ENCODE peak calls at places on chromosomes 11 and 22, in four cellular contexts. One of them, this sample, is unnamed.
A peak's percentile ranks its signal among the peaks of the same experiment; 100 is the strongest.

GRCh38 chr11:65116370-65117205 is 913 bp downstream of the ZNHIT2 start:
- DNase-seq in activated effector memory CD4-positive, alpha-beta T cell treated with Interleukin-2 at 50 U/mL for 16 hours: peak; percentile 54
- DNase-seq in natural killer cell: no peak
- DNase-seq in iris pigment epithelial cell: peak; percentile 81
- DNase-seq in this sample: no peak

GRCh38 chr11:3088806-3089205 is 31.6 kb upstream of the CARS1 start:
- DNase-seq in activated effector memory CD4-positive, alpha-beta T cell treated with Interleukin-2 at 50 U/mL for 16 hours: no peak
- DNase-seq in natural killer cell: no peak
- DNase-seq in iris pigment epithelial cell: no peak
- DNase-seq in this sample: no peak

GRCh38 chr22:28181332-28181731 is 262.3 kb upstream of the PITPNB start:
- DNase-seq in activated effector memory CD4-positive, alpha-beta T cell treated with Interleukin-2 at 50 U/mL for 16 hours: no peak
- DNase-seq in natural killer cell: no peak
- DNase-seq in iris pigment epithelial cell: peak; percentile 59
- DNase-seq in this sample: no peak

GRCh38 chr11:38323961-38324761 is 1726.1 kb upstream of the RAG2 start:
- DNase-seq in activated effector memory CD4-positive, alpha-beta T cell treated with Interleukin-2 at 50 U/mL for 16 hours: no peak
- DNase-seq in natural killer cell: no peak
- DNase-seq in iris pigment epithelial cell: no peak
- DNase-seq in this sample: no peak

GRCh38 chr22:47676685-47677084 is 914.2 kb downstream of the TBC1D22A start:
- DNase-seq in activated effector memory CD4-positive, alpha-beta T cell treated with Interleukin-2 at 50 U/mL for 16 hours: no peak
- DNase-seq in natural killer cell: no peak
- DNase-seq in iris pigment epithelial cell: no peak
- DNase-seq in this sample: no peak

GRCh38 chr22:47495102-47495501 is 732.7 kb downstream of the TBC1D22A start:
- DNase-seq in activated effector memory CD4-positive, alpha-beta T cell treated with Interleukin-2 at 50 U/mL for 16 hours: no peak
- DNase-seq in natural killer cell: no peak
- DNase-seq in iris pigment epithelial cell: no peak
- DNase-seq in this sample: no peak

GRCh38 chr11:94218372-94218771 is 86.0 kb upstream of the IZUMO1R start:
- DNase-seq in activated effector memory CD4-positive, alpha-beta T cell treated with Interleukin-2 at 50 U/mL for 16 hours: no peak
- DNase-seq in natural killer cell: no peak
- DNase-seq in iris pigment epithelial cell: no peak
- DNase-seq in this sample: no peak

GRCh38 chr11:101034076-101034475 is 95.5 kb downstream of the PGR start:
- DNase-seq in activated effector memory CD4-positive, alpha-beta T cell treated with Interleukin-2 at 50 U/mL for 16 hours: no peak
- DNase-seq in natural killer cell: no peak
- DNase-seq in iris pigment epithelial cell: no peak
- DNase-seq in this sample: no peak

GRCh38 chr22:22892096-22893052 is 4.8 kb downstream of the IGLL5 start:
- DNase-seq in activated effector memory CD4-positive, alpha-beta T cell treated with Interleukin-2 at 50 U/mL for 16 hours: no peak
- DNase-seq in natural killer cell: no peak
- DNase-seq in iris pigment epithelial cell: no peak
- DNase-seq in this sample: no peak

GRCh38 chr22:49427941-49428340 is 399.7 kb downstream of the BRD1 start:
- DNase-seq in activated effector memory CD4-positive, alpha-beta T cell treated with Interleukin-2 at 50 U/mL for 16 hours: no peak
- DNase-seq in natural killer cell: no peak
- DNase-seq in iris pigment epithelial cell: no peak
- DNase-seq in this sample: no peak

GRCh38 chr22:30127749-30128166 is 47.5 kb downstream of the HORMAD2 start:
- DNase-seq in activated effector memory CD4-positive, alpha-beta T cell treated with Interleukin-2 at 50 U/mL for 16 hours: no peak
- DNase-seq in natural killer cell: no peak
- DNase-seq in iris pigment epithelial cell: peak; percentile 81
- DNase-seq in this sample: no peak

GRCh38 chr22:47165998-47166397 is 403.5 kb downstream of the TBC1D22A start:
- DNase-seq in activated effector memory CD4-positive, alpha-beta T cell treated with Interleukin-2 at 50 U/mL for 16 hours: no peak
- DNase-seq in natural killer cell: no peak
- DNase-seq in iris pigment epithelial cell: no peak
- DNase-seq in this sample: no peak

GRCh38 chr22:34502821-34503220 is 563.1 kb upstream of the ISX start:
- DNase-seq in activated effector memory CD4-positive, alpha-beta T cell treated with Interleukin-2 at 50 U/mL for 16 hours: no peak
- DNase-seq in natural killer cell: no peak
- DNase-seq in iris pigment epithelial cell: no peak
- DNase-seq in this sample: no peak

GRCh38 chr22:40345271-40345670 is 1.0 kb upstream of the ADSL start:
- DNase-seq in activated effector memory CD4-positive, alpha-beta T cell treated with Interleukin-2 at 50 U/mL for 16 hours: no peak
- DNase-seq in natural killer cell: no peak
- DNase-seq in iris pigment epithelial cell: peak; percentile 45
- DNase-seq in this sample: peak; percentile 17

GRCh38 chr11:32113200-32113599 is 22.3 kb downstream of the RCN1 start:
- DNase-seq in activated effector memory CD4-positive, alpha-beta T cell treated with Interleukin-2 at 50 U/mL for 16 hours: no peak
- DNase-seq in natural killer cell: no peak
- DNase-seq in iris pigment epithelial cell: peak; percentile 86
- DNase-seq in this sample: no peak

GRCh38 chr11:126188332-126189108 is 22.9 kb downstream of the RPUSD4 start:
- DNase-seq in activated effector memory CD4-positive, alpha-beta T cell treated with Interleukin-2 at 50 U/mL for 16 hours: no peak
- DNase-seq in natural killer cell: no peak
- DNase-seq in iris pigment epithelial cell: no peak
- DNase-seq in this sample: no peak

GRCh38 chr11:64113462-64113780 is 52.5 kb downstream of the MACROD1 start:
- DNase-seq in activated effector memory CD4-positive, alpha-beta T cell treated with Interleukin-2 at 50 U/mL for 16 hours: no peak
- DNase-seq in natural killer cell: no peak
- DNase-seq in iris pigment epithelial cell: no peak
- DNase-seq in this sample: no peak

GRCh38 chr22:25878933-25879332 is 136.9 kb downstream of the MYO18B start:
- DNase-seq in activated effector memory CD4-positive, alpha-beta T cell treated with Interleukin-2 at 50 U/mL for 16 hours: no peak
- DNase-seq in natural killer cell: no peak
- DNase-seq in iris pigment epithelial cell: no peak
- DNase-seq in this sample: no peak

GRCh38 chr11:68463714-68464113 is 3.2 kb downstream of the PPP6R3 start:
- DNase-seq in activated effector memory CD4-positive, alpha-beta T cell treated with Interleukin-2 at 50 U/mL for 16 hours: no peak
- DNase-seq in natural killer cell: no peak
- DNase-seq in iris pigment epithelial cell: no peak
- DNase-seq in this sample: no peak

GRCh38 chr11:1759851-1760220 is 3.9 kb downstream of the CTSD start:
- DNase-seq in activated effector memory CD4-positive, alpha-beta T cell treated with Interleukin-2 at 50 U/mL for 16 hours: no peak
- DNase-seq in natural killer cell: no peak
- DNase-seq in iris pigment epithelial cell: no peak
- DNase-seq in this sample: no peak

GRCh38 chr22:46803031-46803880 is 40.8 kb downstream of the TBC1D22A start:
- DNase-seq in activated effector memory CD4-positive, alpha-beta T cell treated with Interleukin-2 at 50 U/mL for 16 hours: peak; percentile 49
- DNase-seq in natural killer cell: peak; percentile 66
- DNase-seq in iris pigment epithelial cell: peak; percentile 17
- DNase-seq in this sample: peak; percentile 57

GRCh38 chr11:22830082-22830414 is 447 bp upstream of the SVIP start:
- DNase-seq in activated effector memory CD4-positive, alpha-beta T cell treated with Interleukin-2 at 50 U/mL for 16 hours: no peak
- DNase-seq in natural killer cell: no peak
- DNase-seq in iris pigment epithelial cell: no peak
- DNase-seq in this sample: no peak

GRCh38 chr11:13776134-13776815 is 107.8 kb downstream of the FAR1 start:
- DNase-seq in activated effector memory CD4-positive, alpha-beta T cell treated with Interleukin-2 at 50 U/mL for 16 hours: peak; percentile 29
- DNase-seq in natural killer cell: no peak
- DNase-seq in iris pigment epithelial cell: no peak
- DNase-seq in this sample: peak; percentile 20

GRCh38 chr11:3157381-3158130 is 7.6 kb downstream of the OSBPL5 start:
- DNase-seq in activated effector memory CD4-positive, alpha-beta T cell treated with Interleukin-2 at 50 U/mL for 16 hours: no peak
- DNase-seq in natural killer cell: peak; percentile 71
- DNase-seq in iris pigment epithelial cell: no peak
- DNase-seq in this sample: no peak

GRCh38 chr11:6745465-6746015 is 26.2 kb downstream of the OR2AG2 start:
- DNase-seq in activated effector memory CD4-positive, alpha-beta T cell treated with Interleukin-2 at 50 U/mL for 16 hours: no peak
- DNase-seq in natural killer cell: no peak
- DNase-seq in iris pigment epithelial cell: peak; percentile 8
- DNase-seq in this sample: no peak

GRCh38 chr11:130001491-130002351 is 914 bp downstream of the PRDM10 start:
- DNase-seq in activated effector memory CD4-positive, alpha-beta T cell treated with Interleukin-2 at 50 U/mL for 16 hours: no peak
- DNase-seq in natural killer cell: no peak
- DNase-seq in iris pigment epithelial cell: peak; percentile 36
- DNase-seq in this sample: no peak

GRCh38 chr11:1205121-1205986 is 17.5 kb upstream of the MUC5B start:
- DNase-seq in activated effector memory CD4-positive, alpha-beta T cell treated with Interleukin-2 at 50 U/mL for 16 hours: no peak
- DNase-seq in natural killer cell: no peak
- DNase-seq in iris pigment epithelial cell: no peak
- DNase-seq in this sample: no peak

GRCh38 chr11:117768506-117768905 is 28.5 kb downstream of the DSCAML1 start:
- DNase-seq in activated effector memory CD4-positive, alpha-beta T cell treated with Interleukin-2 at 50 U/mL for 16 hours: no peak
- DNase-seq in natural killer cell: no peak
- DNase-seq in iris pigment epithelial cell: no peak
- DNase-seq in this sample: no peak

GRCh38 chr22:30247561-30247960 is 1.0 kb upstream of the LIF start:
- DNase-seq in activated effector memory CD4-positive, alpha-beta T cell treated with Interleukin-2 at 50 U/mL for 16 hours: no peak
- DNase-seq in natural killer cell: no peak
- DNase-seq in iris pigment epithelial cell: no peak
- DNase-seq in this sample: no peak

GRCh38 chr22:43295173-43295572 is 48.0 kb downstream of the SCUBE1 start:
- DNase-seq in activated effector memory CD4-positive, alpha-beta T cell treated with Interleukin-2 at 50 U/mL for 16 hours: no peak
- DNase-seq in natural killer cell: no peak
- DNase-seq in iris pigment epithelial cell: no peak
- DNase-seq in this sample: no peak

This sample was measured in activated T-helper 1 cell treated with Interleukin-2 at 50 U/mL for 16 hours.